ENCODE peak calls at places on chromosomes 6 and 20, in five cellular contexts. L is adrenal gland, X is H54, N is heart left ventricle, P is body of pancreas. Z is an unnamed sample.

GRCh38 chr20:18808712-18809111 is 4.9 kb upstream of the SCP2D1 start:
- DNase-seq in L (no peak), X (no peak), N (no peak), P (no peak), Z (no peak)

GRCh38 chr6:144660545-144660944 is 375.4 kb downstream of the UTRN start:
- DNase-seq in L (no peak), X (no peak), N (no peak), P (no peak), Z (no peak)

GRCh38 chr6:122610690-122611455 is 668 bp downstream of the PKIB start:
- DNase-seq in L (peak; percentile 42), X (no peak), N (no peak), P (peak; percentile 71), Z (peak; percentile 12)

GRCh38 chr6:37182736-37183590 is 13.0 kb downstream of the PIM1 start:
- DNase-seq in L (peak; percentile 64), X (no peak), N (peak; percentile 48), P (no peak), Z (peak; percentile 89)

GRCh38 chr20:48008850-48009535 is 223.7 kb upstream of the SULF2 start:
- DNase-seq in L (no peak), X (no peak), N (no peak), P (no peak), Z (no peak)

GRCh38 chr20:23255658-23256385 is 94.8 kb upstream of the NXT1 start:
- DNase-seq in L (no peak), X (no peak), N (no peak), P (no peak), Z (no peak)

GRCh38 chr20:3808141-3808479 is 12.0 kb downstream of the CDC25B start:
- DNase-seq in L (peak; percentile 93), X (peak; percentile 68), N (peak; percentile 87), P (peak; percentile 89), Z (no peak)

GRCh38 chr6:35728663-35729348 is 8.0 kb upstream of the ARMC12 start:
- DNase-seq in L (peak; percentile 29), X (no peak), N (peak; percentile 91), P (peak; percentile 61), Z (no peak)

GRCh38 chr6:82555801-82556200 is 192.2 kb downstream of the TPBG start:
- DNase-seq in L (no peak), X (peak; percentile 6), N (no peak), P (no peak), Z (no peak)

GRCh38 chr6:154569136-154569862 is 58.8 kb upstream of the CNKSR3 start:
- DNase-seq in L (no peak), X (no peak), N (no peak), P (no peak), Z (peak; percentile 21)

GRCh38 chr6:5135783-5136376 is 50.7 kb downstream of the PPP1R3G start:
- DNase-seq in L (no peak), X (no peak), N (no peak), P (no peak), Z (peak; percentile 73)

GRCh38 chr6:155045561-155046404 is 50.7 kb downstream of the TIAM2 start:
- DNase-seq in L (no peak), X (no peak), N (no peak), P (no peak), Z (no peak)

GRCh38 chr6:85459224-85459901 is 9.5 kb downstream of the NT5E start:
- DNase-seq in L (no peak), X (no peak), N (no peak), P (no peak), Z (no peak)

GRCh38 chr20:50930139-50931047 is 844 bp downstream of the ADNP start:
- DNase-seq in L (peak; percentile 23), X (no peak), N (peak; percentile 33), P (peak; percentile 21), Z (peak; percentile 56)

GRCh38 chr6:79808846-79809245 is 138.5 kb downstream of the ELOVL4 start:
- DNase-seq in L (no peak), X (no peak), N (no peak), P (no peak), Z (no peak)

GRCh38 chr6:127956260-127956888 is 55.5 kb upstream of the THEMIS start:
- DNase-seq in L (no peak), X (no peak), N (no peak), P (no peak), Z (no peak)

GRCh38 chr6:6556738-6557503 is 31.6 kb upstream of the LY86 start:
- DNase-seq in L (peak; percentile 33), X (peak; percentile 53), N (no peak), P (peak; percentile 62), Z (peak; percentile 42)

GRCh38 chr6:73308712-73309533 is 45.2 kb downstream of the DPPA5 start:
- DNase-seq in L (no peak), X (peak; percentile 45), N (no peak), P (peak; percentile 16), Z (no peak)

GRCh38 chr6:133380047-133380446 is 138.9 kb downstream of the EYA4 start:
- DNase-seq in L (no peak), X (no peak), N (no peak), P (no peak), Z (no peak)

GRCh38 chr6:31094389-31094881 is 17.9 kb downstream of the C6orf15 start:
- DNase-seq in L (no peak), X (no peak), N (no peak), P (peak; percentile 24), Z (no peak)

GRCh38 chr6:78831492-78831891 is 35.9 kb upstream of the IRAK1BP1 start:
- DNase-seq in L (peak; percentile 61), X (no peak), N (no peak), P (peak; percentile 43), Z (no peak)

GRCh38 chr20:5918856-5919633 is 31.3 kb downstream of the TRMT6 start:
- DNase-seq in L (no peak), X (peak; percentile 55), N (no peak), P (no peak), Z (no peak)

GRCh38 chr6:52566853-52567279 is 10.0 kb downstream of the TRAM2 start:
- DNase-seq in L (peak; percentile 60), X (no peak), N (peak; percentile 45), P (no peak), Z (no peak)

GRCh38 chr20:8255945-8256632 is 124.0 kb downstream of the PLCB1 start:
- DNase-seq in L (no peak), X (no peak), N (no peak), P (no peak), Z (no peak)

GRCh38 chr6:125747589-125748533 is 1.6 kb upstream of the HEY2 start:
- DNase-seq in L (no peak), X (no peak), N (peak; percentile 52), P (peak; percentile 47), Z (peak; percentile 57)

GRCh38 chr20:6053776-6054688 is at the start of gene LRRN4:
- DNase-seq in L (peak; percentile 1), X (peak; percentile 67), N (no peak), P (peak; percentile 57), Z (no peak)

GRCh38 chr6:13767121-13767794 is 47.1 kb downstream of the MCUR1 start:
- DNase-seq in L (peak; percentile 40), X (no peak), N (peak; percentile 64), P (no peak), Z (no peak)

GRCh38 chr6:86871681-86872080 is 65.6 kb upstream of the HTR1E start:
- DNase-seq in L (no peak), X (no peak), N (no peak), P (no peak), Z (no peak)

GRCh38 chr6:28254340-28254618 is 2.2 kb upstream of the ZKSCAN4 start:
- DNase-seq in L (no peak), X (no peak), N (no peak), P (no peak), Z (peak; percentile 32)

GRCh38 chr6:93088675-93089575 is 330.4 kb downstream of the EPHA7 start:
- DNase-seq in L (no peak), X (no peak), N (no peak), P (no peak), Z (no peak)

GRCh38 chr6:156031516-156031915 is 575.9 kb upstream of the NOX3 start:
- DNase-seq in L (no peak), X (no peak), N (no peak), P (no peak), Z (no peak)

GRCh38 chr6:133983099-133983939 is 30.3 kb downstream of the TBPL1 start:
- DNase-seq in L (peak; percentile 42), X (no peak), N (peak; percentile 34), P (no peak), Z (peak; percentile 38)

GRCh38 chr20:11544029-11544678 is 373.5 kb upstream of the BTBD3 start:
- DNase-seq in L (no peak), X (peak; percentile 14), N (no peak), P (peak; percentile 25), Z (peak; percentile 46)

GRCh38 chr20:47610247-47610944 is 108.7 kb downstream of the NCOA3 start:
- DNase-seq in L (peak; percentile 63), X (peak; percentile 41), N (peak; percentile 71), P (peak; percentile 17), Z (no peak)

DNA sequence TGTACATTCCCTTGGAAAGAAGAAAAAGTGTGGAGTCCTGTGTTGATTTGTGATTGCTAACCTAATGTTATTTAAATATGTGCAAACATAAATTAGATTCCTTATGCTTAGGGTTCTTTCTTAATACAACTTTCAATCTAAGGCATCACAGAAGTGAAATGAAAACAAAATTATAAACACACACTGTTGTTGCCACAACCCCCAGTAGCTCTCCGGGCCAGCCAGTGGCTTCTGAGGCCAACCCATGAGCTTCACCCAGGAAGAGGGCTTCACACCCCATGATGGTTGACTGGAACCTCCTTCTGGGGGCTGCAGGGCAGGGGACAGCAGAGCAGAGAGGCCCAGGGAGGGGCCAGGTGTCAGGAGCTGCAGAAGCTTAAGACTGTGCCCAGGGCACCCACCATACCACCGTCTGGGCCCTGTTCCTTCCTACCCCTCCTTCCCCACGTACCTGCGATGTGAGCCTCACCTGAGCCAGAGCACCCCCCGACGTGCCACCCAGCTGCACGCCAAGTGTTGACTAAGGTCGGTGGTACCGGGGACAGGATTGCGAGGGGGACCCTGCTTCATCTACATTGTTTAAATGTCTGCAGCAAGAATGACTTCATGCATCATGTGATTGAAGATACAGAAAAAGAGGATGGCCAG is 110.5 kb downstream of the FAM120B start:
- DNase-seq in L (no peak), X (no peak), N (no peak), P (no peak), Z (no peak)
- TF ChIP-seq POLR2A in L (no peak), X (no peak), N (no peak), P (no peak), Z (no peak)

GRCh38 chr20:58011106-58011946 is 217.1 kb downstream of the ANKRD60 start:
- DNase-seq in L (no peak), X (no peak), N (no peak), P (no peak), Z (no peak)
- TF ChIP-seq POLR2A in L (no peak), X (no peak), N (no peak), P (no peak), Z (no peak)

GRCh38 chr20:63738687-63739128 is 868 bp upstream of the SLC2A4RG start:
- DNase-seq in L (peak; percentile 74), X (no peak), N (peak; percentile 80), P (peak; percentile 85), Z (peak; percentile 57)

GRCh38 chr20:63740070-63740500 is 509 bp downstream of the SLC2A4RG start:
- DNase-seq in L (peak; percentile 29), X (peak; percentile 76), N (no peak), P (no peak), Z (peak; percentile 72)

GRCh38 chr20:63740501-63741353 is 1.2 kb downstream of the SLC2A4RG start:
- DNase-seq in L (peak; percentile 96), X (peak; percentile 98), N (peak; percentile 94), P (peak; percentile 97), Z (peak; percentile 87)

GRCh38 chr20:63737940-63738686 is 1.5 kb upstream of the SLC2A4RG start:
- DNase-seq in L (peak; percentile 40), X (no peak), N (no peak), P (no peak), Z (peak; percentile 33)

GRCh38 chr20:63739129-63740069 is at the start of gene SLC2A4RG:
- DNase-seq in L (peak; percentile 65), X (peak; percentile 97), N (peak; percentile 81), P (peak; percentile 84), Z (peak; percentile 93)
- TF ChIP-seq POLR2A in L (no peak), X (no peak), N (no peak), P (peak; percentile 15), Z (no peak)

GRCh38 chr6:112232845-112233256 is 21.5 kb downstream of the LAMA4 start:
- DNase-seq in L (no peak), X (no peak), N (peak; percentile 60), P (no peak), Z (no peak)
- TF ChIP-seq POLR2A in L (no peak), X (no peak), N (no peak), P (no peak), Z (no peak)